ENCODE peak calls at places on chromosome 18, in six cellular contexts. U is tibial nerve, W is ovary, A is aorta, K is fibroblast of lung, C is upper lobe of right lung. H is an unnamed sample. For H3K4me1, the result is how much of the 10 kb centered on the place peaks cover.

GRCh38 chr18:21743166-21743831 is 2.7 kb downstream of the MIB1 start:
- DNase-seq in U (no peak), W (no peak), A (no peak), K (no peak), C (no peak), H (no peak)

GRCh38 chr18:68428026-68428425 is 286.9 kb downstream of the TMX3 start:
- DNase-seq in U (no peak), W (no peak), A (no peak), K (peak), C (no peak), H (no peak)

GRCh38 chr18:40949138-40949949 is 1005.7 kb upstream of the PIK3C3 start:
- DNase-seq in U (no peak), W (no peak), A (peak), K (no peak), C (no peak), H (no peak)

GRCh38 chr18:50662177-50662576 is 102.3 kb downstream of the MAPK4 start:
- DNase-seq in U (no peak), W (no peak), A (no peak), K (no peak), C (no peak), H (no peak)

GRCh38 chr18:6111726-6112125 is 216.4 kb upstream of the TMEM200C start:
- DNase-seq in U (no peak), W (no peak), A (no peak), K (no peak), C (no peak), H (no peak)

GRCh38 chr18:59893971-59894370 is 5.8 kb upstream of the PMAIP1 start:
- DNase-seq in U (no peak), W (no peak), A (no peak), K (peak), C (no peak), H (no peak)

GRCh38 chr18:50644807-50645206 is 84.9 kb downstream of the MAPK4 start:
- DNase-seq in U (no peak), W (no peak), A (no peak), K (no peak), C (no peak), H (no peak)

GRCh38 chr18:67300498-67300897 is 216.0 kb downstream of the DSEL start:
- DNase-seq in U (no peak), W (no peak), A (no peak), K (peak), C (no peak), H (no peak)

GRCh38 chr18:9337875-9338274 is 3.3 kb downstream of the TWSG1 start:
- DNase-seq in U (no peak), W (no peak), A (no peak), K (peak), C (no peak), H (no peak)

GRCh38 chr18:27780061-27780740 is 396.7 kb downstream of the CDH2 start:
- DNase-seq in U (no peak), W (no peak), A (no peak), K (peak), C (no peak), H (no peak)

GRCh38 chr18:8882632-8883408 is 177.5 kb downstream of the MTCL1 start:
- DNase-seq in U (no peak), W (no peak), A (no peak), K (no peak), C (no peak), H (no peak)

GRCh38 chr18:68438983-68439382 is 275.9 kb downstream of the TMX3 start:
- DNase-seq in U (no peak), W (no peak), A (no peak), K (peak), C (no peak), H (no peak)

GRCh38 chr18:31551883-31552282 is 39.8 kb upstream of the TTR start:
- DNase-seq in U (no peak), W (no peak), A (no peak), K (no peak), C (no peak), H (no peak)

GRCh38 chr18:42339324-42339723 is 384.3 kb downstream of the PIK3C3 start:
- DNase-seq in U (no peak), W (no peak), A (no peak), K (peak), C (no peak), H (no peak)

GRCh38 chr18:26477828-26478466 is 70.4 kb downstream of the KCTD1 start:
- DNase-seq in U (no peak), W (no peak), A (no peak), K (no peak), C (no peak), H (no peak)

GRCh38 chr18:46067431-46068007 is 4.5 kb downstream of the PSTPIP2 start:
- DNase-seq in U (no peak), W (no peak), A (no peak), K (peak), C (no peak), H (no peak)

DNA sequence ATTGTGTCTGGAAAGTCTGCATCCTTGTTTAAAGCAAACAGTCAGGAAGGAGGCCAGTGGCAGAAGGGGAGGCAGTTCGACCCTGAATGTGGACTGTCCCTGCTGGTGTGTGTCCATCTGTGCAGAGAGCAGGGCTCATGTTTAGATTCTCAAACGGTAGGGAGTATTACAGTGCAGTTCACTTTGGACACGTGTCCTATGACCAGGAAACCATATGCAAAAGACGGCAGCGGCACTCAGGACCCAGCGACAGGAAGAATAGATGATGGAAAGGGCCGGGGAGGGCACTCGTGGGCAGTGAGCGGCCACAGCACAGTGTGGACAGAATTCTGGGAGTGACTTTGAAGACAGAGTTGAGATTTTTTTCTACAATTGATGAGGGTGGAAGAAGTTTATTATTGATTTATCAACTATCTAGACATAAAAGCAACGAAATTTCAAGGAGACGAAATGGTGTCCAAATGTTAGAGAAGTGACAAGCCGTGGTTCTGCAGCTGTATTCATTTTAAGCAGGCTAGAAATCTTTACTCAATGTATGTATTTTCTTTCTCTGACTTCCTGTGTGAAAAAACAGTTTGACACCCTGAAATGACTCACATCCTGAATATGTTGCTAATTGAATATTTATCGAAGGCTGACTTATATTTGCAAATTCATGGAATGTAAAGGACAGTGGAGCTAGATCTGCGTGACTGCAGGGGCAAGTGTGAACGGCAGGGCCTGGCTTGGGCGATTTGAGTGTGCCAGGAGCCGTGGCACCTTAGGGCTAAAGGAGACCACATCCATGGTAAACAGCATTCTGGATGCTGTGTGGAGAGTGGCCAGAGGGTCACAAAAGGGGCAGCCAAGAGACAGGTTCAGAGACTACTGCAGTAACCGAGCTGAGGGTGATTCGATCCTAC is 214.2 kb downstream of the PTGR3 start:
- DNase-seq in U (no peak), W (no peak), A (no peak), K (peak), C (no peak), H (no peak)
- H3K27ac ChIP-seq in U (no peak), W (no peak), A (no peak), K (no peak), C (peak), H (no peak)

GRCh38 chr18:3596324-3597158 is 146.6 kb downstream of the TGIF1 start:
- DNase-seq in U (peak), W (peak), A (no peak), K (peak), C (peak), H (peak)
- H3K4me1 ChIP-seq in U (under half), W (under half), A (under half), K (under half), C (under half), H (under half)

GRCh38 chr18:10455726-10456453 is 1.5 kb downstream of the APCDD1 start:
- DNase-seq in U (no peak), W (no peak), A (no peak), K (no peak), C (no peak), H (no peak)

GRCh38 chr18:10453885-10454772 is at the start of gene APCDD1:
- DNase-seq in U (peak), W (peak), A (peak), K (peak), C (peak), H (no peak)

GRCh38 chr18:10456718-10457499 is 2.5 kb downstream of the APCDD1 start:
- DNase-seq in U (no peak), W (no peak), A (no peak), K (no peak), C (no peak), H (no peak)

GRCh38 chr18:10453261-10453884 is 1.1 kb upstream of the APCDD1 start:
- DNase-seq in U (no peak), W (peak), A (no peak), K (no peak), C (no peak), H (no peak)

DNA sequence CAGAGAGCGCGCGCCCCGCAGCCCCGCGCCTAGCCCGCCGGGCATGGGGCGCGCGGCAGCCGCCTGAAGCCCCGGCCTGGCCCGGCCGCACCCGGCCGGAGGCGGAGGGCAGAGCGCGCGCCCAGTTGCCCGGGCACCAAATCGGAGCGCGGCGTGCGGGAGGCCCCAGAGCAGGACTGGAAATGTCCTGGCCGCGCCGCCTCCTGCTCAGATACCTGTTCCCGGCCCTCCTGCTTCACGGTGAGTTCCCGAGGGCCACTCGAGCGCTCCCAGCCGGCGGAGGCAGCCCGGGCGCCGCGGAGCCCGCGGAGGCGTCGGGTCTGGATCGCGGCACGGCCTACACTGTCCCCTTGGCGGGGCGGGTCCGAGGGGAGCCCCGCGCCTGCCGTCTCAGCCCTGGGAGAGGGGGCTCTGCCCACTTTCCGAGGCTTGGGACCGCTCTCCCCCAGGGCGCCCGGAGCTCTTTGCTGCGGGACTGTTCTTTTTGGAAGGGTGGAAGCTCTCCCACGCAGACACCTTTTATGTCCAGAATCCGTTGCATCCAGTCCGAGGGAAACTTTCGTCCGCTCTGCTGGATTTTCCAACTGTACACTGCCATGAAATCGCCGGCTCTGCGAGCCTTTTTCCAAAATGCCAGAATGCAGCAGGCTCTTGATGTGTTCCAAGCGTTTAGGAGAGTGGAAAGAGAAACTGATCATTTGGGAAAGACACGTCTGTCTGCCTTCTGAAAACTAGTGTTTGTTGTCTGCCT is 540 bp downstream of the APCDD1 start:
- DNase-seq in U (no peak), W (peak), A (no peak), K (no peak), C (peak), H (no peak)
- H3K4me3 ChIP-seq in U (peak), W (peak), A (peak), K (peak), C (peak), H (no peak)

GRCh38 chr18:22975508-22975907 is 42.4 kb downstream of the RBBP8 start:
- DNase-seq in U (no peak), W (no peak), A (no peak), K (no peak), C (no peak), H (no peak)
- H3K27ac ChIP-seq in U (no peak), W (no peak), A (no peak), K (no peak), C (no peak), H (no peak)

GRCh38 chr18:23883277-23883790 is 131.2 kb upstream of the TTC39C start:
- DNase-seq in U (peak), W (no peak), A (no peak), K (no peak), C (no peak), H (no peak)
- H3K4me1 ChIP-seq in U (under half), W (under half), A (under half), K (under half), C (under half), H (under half)

GRCh38 chr18:62839874-62840713 is 124.8 kb downstream of the PHLPP1 start:
- DNase-seq in U (no peak), W (no peak), A (no peak), K (peak), C (no peak), H (no peak)
- H3K4me3 ChIP-seq in U (no peak), W (no peak), A (no peak), K (no peak), C (no peak), H (no peak)

DNA sequence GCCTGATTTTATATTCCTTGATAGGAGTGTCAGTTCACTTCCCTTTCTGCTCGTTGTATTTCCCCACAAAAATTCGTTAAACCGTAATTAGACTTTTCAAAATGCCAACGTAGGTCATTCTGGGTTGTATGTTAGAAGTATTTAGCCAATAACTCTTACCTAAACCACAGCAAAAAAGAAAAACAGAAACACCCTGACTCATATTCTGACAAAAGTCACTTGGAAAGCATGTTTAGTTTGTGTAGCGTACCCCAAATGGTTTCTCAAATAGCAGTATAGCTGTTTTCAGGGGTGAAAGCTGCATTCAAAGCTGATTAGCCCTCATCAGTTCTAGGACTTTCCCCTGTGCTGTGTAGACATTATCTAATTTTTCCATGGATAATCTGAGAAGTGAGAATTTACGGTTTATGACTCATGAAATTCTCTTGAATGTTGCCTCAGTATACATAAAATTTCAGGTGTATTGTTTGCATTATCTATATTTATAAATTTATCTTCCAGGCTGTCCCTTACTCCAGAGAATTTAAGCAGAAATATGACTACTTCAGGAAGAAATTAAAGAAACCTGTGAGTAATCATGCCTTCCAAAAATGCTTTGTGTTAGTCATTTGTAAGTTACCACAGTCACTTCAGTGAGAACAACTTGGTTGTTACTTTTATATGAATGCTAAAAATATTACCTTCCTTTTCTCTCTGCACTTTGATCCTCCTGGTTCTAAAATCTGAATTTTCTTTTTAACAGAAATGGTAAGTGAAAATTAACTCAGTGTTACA is 264.9 kb downstream of the ALPK2 start:
- DNase-seq in U (no peak), W (no peak), A (no peak), K (peak), C (no peak), H (no peak)
- H3K27ac ChIP-seq in U (no peak), W (no peak), A (no peak), K (no peak), C (no peak), H (no peak)

DNA sequence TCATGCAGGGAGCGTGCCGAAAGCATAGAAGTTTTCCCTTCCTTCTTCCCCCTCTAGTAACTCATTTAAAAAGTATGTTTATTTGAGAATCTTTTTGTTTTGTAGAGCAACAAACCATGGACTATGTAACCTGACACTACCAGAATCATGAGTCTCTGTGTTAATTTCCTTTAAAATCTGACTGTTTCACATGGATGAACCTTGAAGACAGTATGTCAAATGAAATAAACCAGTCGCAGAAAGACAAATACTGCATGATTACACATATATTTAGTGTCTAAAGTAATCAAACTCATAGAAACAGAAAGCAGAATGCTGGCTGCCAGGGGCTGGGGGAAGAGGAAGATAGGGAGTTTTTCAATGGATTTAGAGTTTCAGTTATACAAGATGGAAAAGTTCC is 32.3 kb downstream of the PTPN2 start:
- DNase-seq in U (no peak), W (no peak), A (no peak), K (peak), C (no peak), H (no peak)
- H3K4me1 ChIP-seq in U (under half), W (under half), A (under half), K (under half), C (under half), H (under half)

H was measured in effector memory CD4-positive, alpha-beta T cell.